ENCODE peak calls at places on chromosomes 2 and 18, in six cellular contexts. T is GM12892, A is HepG2, I is K562, O is SK-N-SH, W is H1. N is an unnamed sample.

GRCh38 chr2:172106128-172106961 is 3.6 kb upstream of the DLX2 start:
- DNase-seq in T (no peak), A (peak), I (no peak), O (peak), W (peak), N (peak)

GRCh38 chr18:35484034-35484433 is 13.7 kb downstream of the INO80C start:
- DNase-seq in T (no peak), A (no peak), I (no peak), O (no peak), W (no peak), N (no peak)

GRCh38 chr18:41145526-41145925 is 809.5 kb upstream of the PIK3C3 start:
- DNase-seq in T (no peak), A (no peak), I (no peak), O (no peak), W (no peak), N (no peak)

GRCh38 chr18:24369420-24369819 is 28.2 kb downstream of the OSBPL1A start:
- DNase-seq in T (no peak), A (no peak), I (no peak), O (no peak), W (peak), N (no peak)

GRCh38 chr18:23106575-23106974 is 28.7 kb upstream of the CABLES1 start:
- DNase-seq in T (no peak), A (peak), I (no peak), O (no peak), W (no peak), N (no peak)

GRCh38 chr18:3250237-3251107 is 2.9 kb downstream of the MYL12A start:
- DNase-seq in T (no peak), A (no peak), I (peak), O (no peak), W (no peak), N (no peak)

GRCh38 chr2:46909771-46910419 is 5.7 kb downstream of the MCFD2 start:
- DNase-seq in T (peak), A (peak), I (no peak), O (no peak), W (no peak), N (peak)

GRCh38 chr2:72661985-72662384 is 163.8 kb downstream of the EXOC6B start:
- DNase-seq in T (no peak), A (no peak), I (no peak), O (no peak), W (no peak), N (no peak)

GRCh38 chr2:217829420-217829819 is 173.4 kb downstream of the TNS1 start:
- DNase-seq in T (no peak), A (no peak), I (no peak), O (no peak), W (no peak), N (no peak)

GRCh38 chr2:143885461-143885860 is 634.5 kb downstream of the ZEB2 start:
- DNase-seq in T (no peak), A (no peak), I (no peak), O (no peak), W (no peak), N (no peak)

GRCh38 chr2:143893340-143893739 is 626.6 kb downstream of the ZEB2 start:
- DNase-seq in T (no peak), A (no peak), I (no peak), O (peak), W (no peak), N (no peak)

GRCh38 chr2:143891879-143892308 is 628.0 kb downstream of the ZEB2 start:
- DNase-seq in T (no peak), A (no peak), I (no peak), O (no peak), W (peak), N (no peak)

DNA sequence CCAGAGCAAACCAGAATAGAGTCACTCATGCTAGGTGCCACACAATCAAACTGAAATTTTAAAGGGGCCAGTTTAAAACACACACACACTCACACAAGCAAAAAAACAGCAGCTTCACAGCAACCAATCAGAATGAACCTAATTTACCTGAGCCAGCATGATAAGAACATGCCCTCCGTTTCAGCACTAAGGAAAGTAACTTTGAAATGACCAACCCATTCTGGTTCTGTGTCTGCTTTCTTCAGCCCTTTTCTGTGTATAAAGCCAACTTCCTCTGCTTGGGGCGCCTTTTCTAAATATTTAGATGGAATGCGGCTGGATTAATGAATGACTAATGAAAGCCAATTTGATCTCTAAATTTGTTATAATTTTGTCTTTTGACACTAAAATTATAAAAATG is 629.1 kb downstream of the ZEB2 start:
- DNase-seq in T (no peak), A (no peak), I (no peak), O (no peak), W (no peak), N (no peak)
- TF ChIP-seq TAF1 in T (no peak), A (no peak), I (no peak), O (no peak), W (no peak), N (no peak)

GRCh38 chr2:120531863-120532600 is 186.1 kb downstream of the INHBB start:
- DNase-seq in T (no peak), A (no peak), I (no peak), O (no peak), W (no peak), N (no peak)
- TF ChIP-seq POLR2AphosphoS5 in T (no peak), A (no peak), I (no peak), O (no peak), W (no peak), N (no peak)

DNA sequence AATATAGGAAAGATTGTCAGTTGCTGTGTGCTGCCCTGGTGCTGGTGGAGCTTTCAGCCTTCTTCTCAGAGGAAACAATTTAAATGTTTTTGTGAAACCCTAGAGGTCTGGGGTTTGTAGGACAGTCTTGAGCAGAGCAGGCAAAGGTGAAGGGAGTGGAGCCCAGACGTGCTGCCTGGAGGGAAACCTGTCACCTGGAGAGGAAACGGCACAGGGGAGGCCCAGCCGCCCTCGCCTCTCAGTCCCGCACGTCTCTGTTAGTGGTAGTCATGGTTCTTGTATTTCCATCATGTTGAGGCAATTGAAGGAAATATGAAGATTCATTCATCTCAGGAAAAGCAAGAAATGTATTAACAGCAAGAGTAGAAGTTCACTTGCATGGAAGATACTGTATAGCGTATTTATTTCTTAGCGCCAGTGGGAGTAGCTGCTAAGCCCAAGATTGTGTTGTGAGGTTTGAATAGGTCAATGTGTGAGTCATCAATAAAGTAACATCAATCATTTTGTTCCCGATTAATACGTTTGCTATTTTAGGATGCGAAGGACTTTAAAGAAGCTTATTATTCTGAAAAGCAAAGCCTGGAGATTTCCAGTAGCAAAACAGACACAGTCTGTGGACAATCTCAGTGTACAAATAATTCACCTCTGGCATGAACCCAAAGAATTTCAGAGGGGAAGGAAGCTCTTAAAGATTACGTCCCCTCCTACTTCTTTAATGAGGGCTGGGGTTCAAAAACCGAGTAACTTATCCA is 70.4 kb downstream of the LRRFIP1 start:
- DNase-seq in T (no peak), A (no peak), I (no peak), O (no peak), W (no peak), N (no peak)
- TF ChIP-seq TAF1 in T (no peak), A (no peak), I (no peak), O (no peak), W (no peak), N (no peak)

GRCh38 chr2:106109675-106110074 is 84.4 kb downstream of the UXS1 start:
- DNase-seq in T (no peak), A (no peak), I (no peak), O (no peak), W (no peak), N (no peak)
- TF ChIP-seq POLR2AphosphoS5 in T (no peak), A (no peak), I (no peak), O (no peak), W (no peak), N (no peak)

GRCh38 chr18:6203791-6204190 is 210.9 kb downstream of the L3MBTL4 start:
- DNase-seq in T (no peak), A (no peak), I (no peak), O (no peak), W (no peak), N (no peak)

GRCh38 chr18:6205706-6206105 is 209.0 kb downstream of the L3MBTL4 start:
- DNase-seq in T (no peak), A (no peak), I (no peak), O (no peak), W (no peak), N (no peak)

GRCh38 chr18:6210349-6211173 is 204.2 kb downstream of the L3MBTL4 start:
- DNase-seq in T (no peak), A (peak), I (no peak), O (no peak), W (no peak), N (no peak)

GRCh38 chr18:6207941-6208340 is 206.8 kb downstream of the L3MBTL4 start:
- DNase-seq in T (no peak), A (no peak), I (no peak), O (no peak), W (no peak), N (no peak)

GRCh38 chr18:6207119-6207518 is 207.6 kb downstream of the L3MBTL4 start:
- DNase-seq in T (no peak), A (no peak), I (no peak), O (no peak), W (no peak), N (no peak)
- TF ChIP-seq TAF1 in T (no peak), A (no peak), I (no peak), O (no peak), W (no peak), N (no peak)

GRCh38 chr18:75875559-75875958 is 448.1 kb upstream of the SMIM21 start:
- DNase-seq in T (no peak), A (no peak), I (no peak), O (no peak), W (no peak), N (no peak)

GRCh38 chr18:75880266-75880665 is 452.8 kb upstream of the SMIM21 start:
- DNase-seq in T (no peak), A (no peak), I (no peak), O (no peak), W (no peak), N (no peak)

GRCh38 chr18:75884728-75885127 is 457.2 kb upstream of the SMIM21 start:
- DNase-seq in T (no peak), A (no peak), I (no peak), O (no peak), W (no peak), N (no peak)

GRCh38 chr18:75879196-75879595 is 451.7 kb upstream of the SMIM21 start:
- DNase-seq in T (no peak), A (no peak), I (no peak), O (no peak), W (no peak), N (no peak)

DNA sequence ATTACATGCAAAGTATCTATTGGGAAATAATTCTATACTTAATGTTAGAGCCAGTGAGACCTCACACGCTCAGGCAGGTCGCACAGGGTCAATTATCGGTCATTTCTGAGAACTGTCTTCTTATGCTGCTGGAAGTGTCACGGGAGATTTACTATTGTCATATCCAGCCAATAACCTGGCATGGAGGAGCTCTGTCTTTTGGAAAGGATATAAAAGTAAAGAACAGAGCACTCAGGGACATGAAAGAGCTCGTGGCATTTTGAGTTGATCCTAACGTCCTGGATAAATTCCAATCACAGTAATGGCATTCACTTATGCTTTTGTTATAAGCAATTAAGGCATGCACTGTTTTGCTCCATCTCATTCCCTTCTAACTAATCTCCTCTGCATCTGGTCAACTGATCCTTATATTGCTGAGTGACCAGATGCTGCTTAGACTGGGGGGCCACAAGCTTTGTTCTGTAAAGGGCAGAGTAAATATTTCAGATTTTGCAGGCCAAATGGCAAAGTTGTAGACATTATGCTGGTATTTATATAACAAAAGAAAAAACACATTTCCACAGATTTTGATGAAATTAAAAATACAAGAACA is 453.5 kb upstream of the SMIM21 start:
- DNase-seq in T (no peak), A (no peak), I (no peak), O (peak), W (no peak), N (no peak)
- TF ChIP-seq POLR2AphosphoS5 in T (no peak), A (no peak), I (no peak), O (no peak), W (no peak), N (no peak)